ENCODE peak calls at places on chromosomes 1 and 21, in four cellular contexts. P, T, Q and B are unnamed samples.
A peak's percentile ranks its signal among the peaks of the same experiment; 100 is the strongest.

GRCh38 chr1:208157769-208158168 is 86.4 kb downstream of the PLXNA2 start:
- DNase-seq in T (no peak), Q (no peak), P (no peak), B (no peak)

GRCh38 chr1:175000697-175001187 is 995 bp downstream of the CACYBP start:
- DNase-seq in P (no peak), Q (no peak), T (peak; percentile 25), B (peak; percentile 47)

GRCh38 chr1:15975805-15976680 is at the start of gene ZBTB17:
- DNase-seq in T (peak; percentile 87), P (peak; percentile 85), Q (peak; percentile 98), B (peak; percentile 99)

GRCh38 chr1:31062867-31063380 is 2.6 kb downstream of the PUM1 start:
- DNase-seq in T (no peak), Q (peak; percentile 37), P (no peak), B (no peak)

GRCh38 chr1:46811053-46811452 is 12.2 kb downstream of the CYP4B1 start:
- DNase-seq in Q (no peak), P (no peak), T (no peak), B (no peak)

GRCh38 chr1:32876341-32877210 is 5.9 kb upstream of the FNDC5 start:
- DNase-seq in P (peak; percentile 24), T (no peak), Q (peak; percentile 89), B (peak; percentile 97)

GRCh38 chr1:169925505-169926482 is 32.1 kb upstream of the SCYL3 start:
- DNase-seq in P (no peak), Q (no peak), T (peak; percentile 48), B (no peak)

GRCh38 chr1:154716614-154717372 is 108.8 kb upstream of the ADAR start:
- DNase-seq in P (no peak), Q (no peak), T (no peak), B (no peak)

GRCh38 chr1:198496216-198497143 is 44.0 kb downstream of the ATP6V1G3 start:
- DNase-seq in T (peak; percentile 63), P (no peak), Q (no peak), B (peak; percentile 27)

GRCh38 chr1:204302769-204303168 is 57.0 kb downstream of the PLEKHA6 start:
- DNase-seq in Q (peak; percentile 42), P (no peak), T (no peak), B (no peak)

GRCh38 chr1:204299828-204300365 is 59.8 kb downstream of the PLEKHA6 start:
- DNase-seq in T (no peak), Q (no peak), P (no peak), B (no peak)

GRCh38 chr1:204304067-204304466 is 55.7 kb downstream of the PLEKHA6 start:
- DNase-seq in Q (no peak), T (no peak), P (no peak), B (no peak)

GRCh38 chr1:204306076-204306475 is 53.7 kb downstream of the PLEKHA6 start:
- DNase-seq in P (no peak), T (no peak), Q (no peak), B (no peak)

DNA sequence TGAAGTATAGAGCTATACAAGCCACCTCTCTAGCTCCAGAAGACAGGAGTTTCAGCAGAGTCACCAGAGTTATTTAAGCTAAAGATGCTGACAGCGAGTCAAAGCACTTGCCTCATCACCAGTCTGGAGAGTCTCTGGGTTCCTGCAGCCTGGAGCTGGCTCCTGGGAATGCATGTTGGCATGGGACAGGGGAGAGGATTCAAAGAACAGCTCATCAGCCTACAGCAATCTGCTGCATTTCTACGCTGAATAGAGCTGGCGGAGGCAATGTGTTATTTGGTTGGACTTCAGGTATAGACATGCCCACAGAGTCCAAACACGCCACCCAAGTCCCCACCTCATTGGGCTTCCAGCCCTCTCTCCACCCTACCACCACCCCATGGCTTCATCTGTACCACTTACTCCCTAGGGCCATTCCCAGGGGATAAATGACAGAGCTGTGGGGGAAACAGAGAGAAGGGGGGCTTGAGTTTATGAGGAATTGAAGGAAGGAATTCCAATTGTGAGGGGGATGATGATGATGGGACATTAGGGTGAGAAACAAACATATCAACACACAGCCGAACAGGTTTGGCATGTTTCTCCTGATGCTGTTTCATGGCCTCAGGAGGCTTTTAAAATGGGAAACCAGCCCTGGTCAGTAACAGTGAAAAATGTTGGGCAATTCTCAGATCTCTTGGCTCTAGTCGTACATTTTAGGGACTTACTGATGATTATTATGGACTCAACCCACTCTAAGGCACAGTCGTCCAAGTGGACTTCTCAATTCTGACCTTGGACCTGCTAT is 58.4 kb downstream of the PLEKHA6 start:
- DNase-seq in T (peak; percentile 83), P (no peak), Q (no peak), B (no peak)
- H2AFZ ChIP-seq in T (peak overlapping the region; percentile 79), P (no peak overlapping the region), Q (no peak overlapping the region), B (no peak overlapping the region)

GRCh38 chr1:202857136-202857610 is 31.8 kb downstream of the RABIF start:
- DNase-seq in P (peak; percentile 88), T (no peak), Q (no peak), B (no peak)

GRCh38 chr1:202858789-202859414 is 30.0 kb downstream of the RABIF start:
- DNase-seq in Q (no peak), P (no peak), T (no peak), B (no peak)

GRCh38 chr1:202860744-202861419 is 28.1 kb downstream of the RABIF start:
- DNase-seq in Q (no peak), T (peak; percentile 74), P (peak; percentile 83), B (no peak)

GRCh38 chr1:202856034-202856433 is 32.9 kb downstream of the RABIF start:
- DNase-seq in Q (no peak), P (no peak), T (no peak), B (no peak)

GRCh38 chr1:202858306-202858705 is 30.6 kb downstream of the RABIF start:
- DNase-seq in T (no peak), P (no peak), Q (no peak), B (no peak)
- H2AFZ ChIP-seq in T (no peak overlapping the region), P (no peak overlapping the region), Q (no peak overlapping the region), B (no peak overlapping the region)

DNA sequence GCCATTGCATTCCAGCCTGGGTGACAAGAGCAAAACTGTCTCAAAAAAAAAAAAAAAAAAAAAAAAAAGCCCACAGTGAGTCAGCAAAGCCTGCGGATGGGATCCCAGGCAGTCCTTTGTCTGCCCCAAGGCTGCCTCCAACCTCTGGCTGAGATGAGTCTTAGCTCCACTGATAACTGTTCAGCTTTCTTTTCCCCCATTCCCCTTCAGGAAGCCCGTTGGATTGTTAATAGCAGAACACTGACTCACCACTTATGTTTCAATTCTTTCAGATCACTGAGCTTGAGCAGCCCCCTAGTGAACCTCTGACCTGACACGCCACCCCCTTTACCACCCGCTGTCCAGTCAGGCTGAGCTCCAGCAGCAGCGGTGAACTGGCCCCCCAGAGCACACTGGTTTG is 57.5 kb downstream of the ERG start:
- DNase-seq in Q (no peak), P (peak; percentile 18), T (peak; percentile 74), B (peak; percentile 92)
- H2AFZ ChIP-seq in Q (no peak overlapping the region), P (no peak overlapping the region), T (no peak overlapping the region), B (no peak overlapping the region)

DNA sequence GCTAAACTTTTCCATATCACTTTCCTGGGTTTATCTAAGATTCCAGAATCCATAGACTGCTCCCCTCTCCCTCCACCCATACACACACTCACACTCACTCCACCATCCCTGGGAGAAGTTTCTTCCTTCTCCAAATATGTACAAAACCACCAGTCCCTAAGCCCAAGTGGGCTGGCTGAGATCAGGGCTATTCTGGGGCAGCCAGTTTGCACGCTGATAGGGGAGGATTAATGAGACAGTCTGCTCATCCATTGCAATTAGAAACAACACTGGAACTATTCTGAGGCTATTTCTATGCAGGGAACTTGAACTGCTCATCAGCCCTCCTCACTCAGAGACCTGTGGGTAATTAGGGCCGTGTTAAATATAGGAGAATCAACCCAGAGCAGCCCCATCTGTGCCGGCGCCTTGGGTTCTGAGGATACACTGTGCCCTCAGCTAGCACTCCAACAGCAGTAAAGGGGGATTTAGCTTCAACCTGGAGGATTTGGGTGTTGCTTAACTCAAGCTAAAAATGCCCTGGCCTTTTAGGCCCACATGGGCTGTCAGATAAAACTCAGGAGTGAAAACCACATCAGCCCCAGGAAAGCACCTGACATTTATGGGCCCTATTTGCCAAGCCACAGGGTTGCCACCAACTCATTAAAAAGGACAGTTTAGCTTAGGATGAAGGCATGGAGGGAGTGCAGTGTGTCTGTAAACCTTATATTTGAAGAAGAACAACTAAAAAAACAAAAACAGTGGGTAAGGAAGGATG is 54.0 kb downstream of the DUSP10 start:
- DNase-seq in Q (no peak), P (no peak), T (no peak), B (no peak)
- H2AFZ ChIP-seq in Q (no peak overlapping the region), P (no peak overlapping the region), T (no peak overlapping the region), B (no peak overlapping the region)

GRCh38 chr1:69710484-69710883 is 142.8 kb downstream of the LRRC7 start:
- DNase-seq in P (no peak), T (no peak), Q (no peak), B (peak; percentile 29)
- H2AFZ ChIP-seq in P (no peak overlapping the region), T (no peak overlapping the region), Q (no peak overlapping the region), B (no peak overlapping the region)